ENCODE peak calls at places on chromosomes 16 and 17, in four cellular contexts. W is RWPE1; T is activated CD8-positive, alpha-beta T cell treated with anti-CD3 and anti-CD28 coated beads for 36 hours; S is tibial artery. M is an unnamed sample.

GRCh38 chr16:88719267-88719932 is 13.1 kb downstream of the CTU2 start:
- DNase-seq in S (no peak), T (no peak), W (no peak), M (no peak)

GRCh38 chr17:37179893-37180292 is 195.9 kb upstream of the C17orf78 start:
- DNase-seq in S (no peak), T (no peak), W (peak), M (no peak)

GRCh38 chr16:12629271-12629670 is 174.4 kb downstream of the CPPED1 start:
- DNase-seq in T (no peak), W (no peak), S (no peak), M (no peak)

GRCh38 chr17:19310151-19310550 is 52.4 kb downstream of the B9D1 start:
- DNase-seq in T (no peak), W (no peak), S (no peak), M (no peak)

GRCh38 chr17:56602292-56603130 is 9.0 kb downstream of the NOG start:
- DNase-seq in W (no peak), T (peak), S (no peak), M (no peak)

GRCh38 chr17:14302421-14303099 is 1.7 kb downstream of the HS3ST3B1 start:
- DNase-seq in T (peak), W (peak), S (peak), M (peak)

GRCh38 chr17:76417499-76418143 is 33.2 kb downstream of the SPHK1 start:
- DNase-seq in S (no peak), W (no peak), T (no peak), M (no peak)

GRCh38 chr17:43477832-43478634 is 5.7 kb upstream of the DHX8 start:
- DNase-seq in T (no peak), S (no peak), W (no peak), M (no peak)

GRCh38 chr17:30278032-30278431 is 13.7 kb downstream of the BLMH start:
- DNase-seq in W (no peak), S (peak), T (peak), M (no peak)

GRCh38 chr16:81714593-81714992 is 64.5 kb upstream of the PLCG2 start:
- DNase-seq in S (no peak), W (no peak), T (no peak), M (no peak)

GRCh38 chr17:82475458-82475857 is 16.9 kb downstream of the NARF start:
- DNase-seq in W (no peak), T (no peak), S (no peak), M (no peak)

GRCh38 chr17:76532072-76532651 is 5.3 kb downstream of the CYGB start:
- DNase-seq in S (no peak), T (no peak), W (peak), M (no peak)

GRCh38 chr17:74071280-74071679 is 132.2 kb upstream of the RPL38 start:
- DNase-seq in S (no peak), W (no peak), T (no peak), M (no peak)

GRCh38 chr16:89815639-89816348 is 653 bp downstream of the FANCA start:
- DNase-seq in W (peak), S (no peak), T (peak), M (peak)

GRCh38 chr16:21598676-21599157 is 660 bp upstream of the METTL9 start:
- DNase-seq in W (no peak), S (no peak), T (peak), M (no peak)

GRCh38 chr17:39057807-39058206 is 90.6 kb upstream of the FBXO47 start:
- DNase-seq in W (no peak), T (no peak), S (no peak), M (no peak)
- TF ChIP-seq CTCF in W (no peak), T (no peak), S (no peak), M (no peak)

DNA sequence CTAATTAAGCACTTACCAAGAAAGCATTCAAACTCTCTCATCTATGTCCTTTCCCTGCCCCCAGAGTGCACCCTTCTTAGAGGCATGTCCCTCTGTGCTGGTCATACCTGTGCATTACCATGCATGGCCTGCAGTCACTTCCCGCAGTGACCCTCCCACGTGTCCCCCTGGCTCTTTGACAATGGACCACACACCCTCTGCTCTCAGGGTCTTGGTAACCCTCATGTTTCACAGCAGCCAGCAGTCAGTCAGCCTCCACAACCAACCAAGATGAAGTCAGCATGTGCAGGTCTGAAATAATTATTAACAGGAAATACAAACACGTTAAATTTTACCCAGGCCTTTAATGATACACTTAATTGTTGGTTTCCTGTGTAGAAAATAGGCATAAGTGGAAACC is 10.1 kb downstream of the KRT33A start:
- DNase-seq in S (no peak), T (no peak), W (no peak), M (no peak)
- TF ChIP-seq CTCF in S (no peak), T (no peak), W (no peak), M (no peak)

GRCh38 chr16:87200637-87201036 is 116.6 kb downstream of the C16orf95 start:
- DNase-seq in W (no peak), T (no peak), S (no peak), M (no peak)
- TF ChIP-seq CTCF in W (no peak), T (no peak), S (no peak), M (no peak)

GRCh38 chr16:15425861-15426260 is 8.5 kb upstream of the BMERB1 start:
- DNase-seq in W (no peak), S (no peak), T (no peak), M (no peak)

GRCh38 chr16:15422222-15422621 is 12.2 kb upstream of the BMERB1 start:
- DNase-seq in W (no peak), T (no peak), S (no peak), M (no peak)

GRCh38 chr16:15427648-15428239 is 6.6 kb upstream of the BMERB1 start:
- DNase-seq in W (no peak), S (peak), T (peak), M (peak)
- TF ChIP-seq CTCF in W (peak), S (peak), T (peak), M (peak)

M was measured in GM13977.